ENCODE peak calls at places on chromosome 12, in five cellular contexts. D is K562, S is WTC11, A is HepG2, F is A549. K is an unnamed sample.

GRCh38 chr12:88577537-88577936 is 2.7 kb downstream of the KITLG start:
- DNase-seq in D (no peak), S (no peak), A (no peak), F (peak; percentile 19), K (peak; percentile 31)

GRCh38 chr12:10365716-10366433 is 24.0 kb downstream of the KLRK1 start:
- DNase-seq in D (no peak), S (no peak), A (no peak), F (no peak), K (peak; percentile 55)

GRCh38 chr12:47754126-47754525 is 4.6 kb downstream of the RAPGEF3 start:
- DNase-seq in D (no peak), S (no peak), A (no peak), F (no peak), K (no peak)

GRCh38 chr12:100796616-100797015 is 2.0 kb downstream of the ANO4 start:
- DNase-seq in D (no peak), S (no peak), A (no peak), F (no peak), K (no peak)

GRCh38 chr12:58386136-58386535 is 444.8 kb downstream of the ATP23 start:
- DNase-seq in D (no peak), S (no peak), A (no peak), F (no peak), K (no peak)

GRCh38 chr12:72774023-72774422 is 501.9 kb downstream of the TRHDE start:
- DNase-seq in D (no peak), S (no peak), A (no peak), F (no peak), K (no peak)

GRCh38 chr12:95646781-95647184 is 95.5 kb upstream of the USP44 start:
- DNase-seq in D (no peak), S (no peak), A (no peak), F (no peak), K (peak; percentile 56)

GRCh38 chr12:14256139-14256538 is 109.3 kb upstream of the ATF7IP start:
- DNase-seq in D (no peak), S (no peak), A (no peak), F (no peak), K (peak; percentile 56)

GRCh38 chr12:128982134-128982533 is 128.9 kb downstream of the GLT1D1 start:
- DNase-seq in D (no peak), S (no peak), A (no peak), F (no peak), K (no peak)

GRCh38 chr12:4118017-4118510 is 155.5 kb upstream of the CCND2 start:
- DNase-seq in D (no peak), S (no peak), A (no peak), F (no peak), K (no peak)

GRCh38 chr12:113236539-113237354 is 15.5 kb downstream of the TPCN1 start:
- DNase-seq in D (no peak), S (no peak), A (no peak), F (no peak), K (no peak)

GRCh38 chr12:62934799-62935674 is at the start of gene PPM1H:
- DNase-seq in D (peak; percentile 88), S (peak; percentile 97), A (peak; percentile 86), F (peak; percentile 86), K (peak; percentile 63)

DNA sequence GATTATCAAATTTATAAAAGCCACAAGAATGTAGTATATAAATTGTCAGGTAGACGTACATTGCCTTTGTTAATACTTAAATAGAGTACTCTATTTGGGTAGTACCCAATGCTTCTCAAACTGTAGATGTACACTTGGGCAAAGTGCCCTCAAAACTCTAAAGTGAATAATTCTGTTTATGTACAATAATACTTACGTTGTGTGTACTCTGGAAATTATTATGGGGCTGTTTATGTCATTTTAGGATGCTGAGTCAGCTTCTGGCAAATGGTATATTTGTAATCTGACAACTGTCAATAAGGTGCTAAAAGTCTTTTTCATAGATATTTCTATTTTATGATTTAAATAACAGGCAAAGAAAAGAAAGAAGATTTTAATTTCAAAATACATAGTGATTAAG is 102.4 kb downstream of the CCDC91 start:
- DNase-seq in D (no peak), S (no peak), A (no peak), F (no peak), K (no peak)
- TF ChIP-seq JUN in D (no peak), S (no peak), A (no peak), F (no peak), K (no peak)

GRCh38 chr12:76346236-76346635 is 2.0 kb downstream of the BBS10 start:
- DNase-seq in D (no peak), S (no peak), A (no peak), F (no peak), K (no peak)

GRCh38 chr12:76341436-76342030 is 6.7 kb downstream of the BBS10 start:
- DNase-seq in D (no peak), S (no peak), A (no peak), F (no peak), K (peak; percentile 56)

GRCh38 chr12:76345569-76345968 is 2.6 kb downstream of the BBS10 start:
- DNase-seq in D (no peak), S (no peak), A (no peak), F (no peak), K (no peak)

GRCh38 chr12:76348079-76348901 is at the start of gene BBS10:
- DNase-seq in D (peak; percentile 90), S (peak; percentile 88), A (peak; percentile 86), F (peak; percentile 92), K (peak; percentile 90)

DNA sequence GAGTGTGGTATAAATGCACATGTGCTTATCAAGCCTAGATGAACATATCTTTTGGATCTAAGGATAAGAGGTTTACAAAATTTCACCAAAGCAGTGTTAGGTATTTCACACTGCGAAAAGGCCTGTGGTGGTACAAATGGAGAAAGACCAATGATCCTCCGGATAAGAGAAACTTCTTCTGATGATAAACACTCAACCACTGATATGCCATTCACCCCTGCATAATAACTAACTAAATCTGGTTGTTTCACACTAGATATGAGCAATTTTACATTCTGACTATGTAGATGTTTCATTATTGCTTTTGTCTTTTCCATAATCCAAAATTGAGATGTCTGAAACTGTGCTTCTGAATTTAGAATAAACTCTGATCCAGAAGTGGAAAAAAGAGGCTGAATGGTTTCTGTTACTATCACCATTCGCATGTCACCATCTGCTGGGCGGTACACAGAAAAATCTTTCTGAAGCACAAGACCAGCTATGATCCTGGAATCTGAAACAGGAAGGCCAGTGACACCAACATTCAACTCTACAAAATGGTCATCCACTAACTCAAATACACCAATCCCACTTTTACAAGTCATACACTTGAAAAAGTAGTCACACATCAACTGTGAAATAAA is 1.3 kb downstream of the BBS10 start:
- DNase-seq in D (peak; percentile 32), S (no peak), A (peak; percentile 50), F (peak; percentile 54), K (peak; percentile 72)
- TF ChIP-seq JUN in D (no peak), S (no peak), A (no peak), F (no peak), K (no peak)

DNA sequence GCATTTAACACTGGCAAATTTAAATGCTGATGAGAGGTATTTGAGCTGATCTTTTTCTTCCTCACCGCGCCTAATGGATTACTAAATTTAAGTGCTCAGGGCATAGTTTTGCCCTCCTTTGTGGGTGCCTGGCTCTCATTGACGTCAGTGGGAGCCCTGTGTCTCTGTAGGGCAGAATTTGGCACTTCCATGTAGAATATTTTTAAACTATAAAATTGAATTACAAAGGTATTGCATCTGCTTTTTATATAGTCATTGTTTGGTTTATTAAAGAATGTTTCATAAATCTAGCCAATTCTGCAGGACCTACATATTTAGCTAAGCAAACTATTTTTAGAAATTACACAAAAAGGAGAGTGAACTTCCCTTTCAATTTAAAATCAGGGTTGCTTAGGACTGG is 444.8 kb downstream of the AEBP2 start:
- DNase-seq in D (no peak), S (no peak), A (no peak), F (peak; percentile 51), K (no peak)
- TF ChIP-seq JUN in D (no peak), S (no peak), A (no peak), F (peak; percentile 70), K (no peak)

GRCh38 chr12:53955036-53955775 is 503 bp downstream of the HOXC12 start:
- DNase-seq in D (no peak), S (peak; percentile 41), A (no peak), F (no peak), K (no peak)

GRCh38 chr12:53955776-53956250 is 1.1 kb downstream of the HOXC12 start:
- DNase-seq in D (no peak), S (no peak), A (no peak), F (no peak), K (no peak)

GRCh38 chr12:53954694-53955035 is at the start of gene HOXC12:
- DNase-seq in D (no peak), S (no peak), A (no peak), F (no peak), K (no peak)

GRCh38 chr12:53956914-53957536 is 2.3 kb downstream of the HOXC12 start:
- DNase-seq in D (no peak), S (no peak), A (no peak), F (no peak), K (no peak)

GRCh38 chr12:53956251-53956887 is 1.7 kb downstream of the HOXC12 start:
- DNase-seq in D (no peak), S (no peak), A (no peak), F (no peak), K (no peak)
- TF ChIP-seq JUN in D (no peak), S (no peak), A (no peak), F (no peak), K (no peak)

DNA sequence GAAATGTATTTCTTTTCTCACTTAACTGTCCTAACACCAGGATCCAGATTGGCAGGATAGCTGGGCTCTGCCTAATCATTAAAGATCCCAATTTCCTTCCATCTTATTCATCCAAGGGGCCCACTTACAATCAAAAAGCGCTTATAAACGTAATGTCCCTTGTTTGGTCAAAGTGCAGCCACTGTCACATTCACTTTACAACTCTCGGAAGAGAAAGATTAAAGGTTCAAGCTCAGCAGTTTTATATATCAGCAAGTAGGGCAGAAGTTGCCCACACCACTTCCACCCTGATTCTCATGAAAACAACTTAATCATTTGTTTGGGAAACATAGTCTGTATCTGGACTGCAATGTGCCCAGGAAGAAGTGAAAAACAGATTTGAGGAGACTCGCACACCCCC is 80.7 kb downstream of the CAPZA3 start:
- DNase-seq in D (no peak), S (no peak), A (no peak), F (no peak), K (no peak)
- TF ChIP-seq JUN in D (no peak), S (no peak), A (no peak), F (no peak), K (no peak)

DNA sequence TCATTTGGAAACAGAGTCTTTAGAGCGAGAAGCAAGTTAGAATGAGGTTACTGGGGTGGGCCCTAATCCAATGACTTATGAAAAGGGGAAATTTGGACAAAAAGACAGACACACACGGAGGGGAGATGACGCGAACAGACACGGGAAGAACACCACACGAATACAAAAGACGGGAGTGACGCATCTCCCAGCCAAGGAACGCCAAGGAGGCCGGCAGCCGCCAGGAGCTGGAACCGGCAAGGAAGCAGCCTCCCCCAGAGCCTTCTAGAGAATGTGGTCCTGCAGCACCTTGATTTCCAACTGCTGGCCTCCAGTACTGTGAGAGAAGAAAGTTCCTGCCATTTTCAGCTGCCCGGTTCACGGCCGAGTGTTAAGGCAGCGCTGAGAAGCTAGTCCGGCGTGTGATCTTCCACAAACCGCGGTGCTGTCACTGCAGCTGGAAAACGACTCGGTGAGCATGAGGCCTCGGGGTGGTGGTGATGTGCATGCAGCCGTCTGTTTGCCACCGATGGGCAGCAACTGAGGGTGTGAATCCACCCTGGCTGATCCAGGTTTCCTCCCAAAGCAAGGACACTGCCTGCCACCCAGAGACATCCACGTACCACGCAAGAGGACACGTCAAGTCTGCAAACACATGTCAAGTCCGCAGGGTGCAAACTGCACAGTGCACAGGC is 124.5 kb downstream of the NCOR2 start:
- DNase-seq in D (no peak), S (no peak), A (no peak), F (no peak), K (no peak)
- TF ChIP-seq JUN in D (no peak), S (no peak), A (no peak), F (no peak), K (no peak)